ENCODE peak calls at places on chromosomes 7 and 10, in four cellular contexts. R is activated T-cell treated with anti-CD3 and anti-CD28 coated beads for 1 hour, V is lower lobe of right lung, G is NCI-H1092 treated with DMSO at 0.1 percent for 48 hours. N is an unnamed sample.

GRCh38 chr10:100600218-100600617 is 64.5 kb downstream of the HIF1AN start:
- DNase-seq in R (no peak), V (no peak), G (no peak), N (no peak)

GRCh38 chr7:67470256-67470751 is 473.7 kb downstream of the TYW1 start:
- DNase-seq in R (no peak), V (no peak), G (no peak), N (no peak)

GRCh38 chr7:6628045-6628444 is 9.1 kb upstream of the ZNF316 start:
- DNase-seq in R (no peak), V (no peak), G (peak), N (no peak)

GRCh38 chr7:10672186-10672585 is 301.5 kb upstream of the PHF14 start:
- DNase-seq in R (no peak), V (no peak), G (no peak), N (no peak)

GRCh38 chr7:1270181-1270580 is 37.5 kb downstream of the UNCX start:
- DNase-seq in R (no peak), V (peak), G (no peak), N (no peak)

GRCh38 chr7:25788961-25789620 is 362.9 kb upstream of the NFE2L3 start:
- DNase-seq in R (no peak), V (no peak), G (no peak), N (no peak)

GRCh38 chr7:149598721-149599308 is 101.2 kb upstream of the ZNF746 start:
- DNase-seq in R (no peak), V (no peak), G (peak), N (no peak)

GRCh38 chr7:3359011-3359410 is 58.0 kb downstream of the SDK1 start:
- DNase-seq in R (no peak), V (no peak), G (no peak), N (no peak)

GRCh38 chr7:115101199-115101598 is 179.3 kb downstream of the MDFIC start:
- DNase-seq in R (no peak), V (no peak), G (no peak), N (no peak)

GRCh38 chr10:125592897-125593296 is 90.1 kb downstream of the TEX36 start:
- DNase-seq in R (no peak), V (no peak), G (no peak), N (no peak)

GRCh38 chr10:49375611-49376010 is 20.3 kb downstream of the DRGX start:
- DNase-seq in R (no peak), V (no peak), G (no peak), N (no peak)

GRCh38 chr7:37952240-37952639 is 31.8 kb downstream of the EPDR1 start:
- DNase-seq in R (no peak), V (no peak), G (no peak), N (no peak)

GRCh38 chr7:54823776-54824175 is 64.8 kb upstream of the SEC61G start:
- DNase-seq in R (no peak), V (peak), G (no peak), N (no peak)

GRCh38 chr7:106522691-106523090 is 138.3 kb downstream of the CCDC71L start:
- DNase-seq in R (no peak), V (no peak), G (no peak), N (no peak)

GRCh38 chr7:106679153-106679931 is 18.4 kb upstream of the CCDC71L start:
- DNase-seq in R (no peak), V (no peak), G (no peak), N (no peak)

GRCh38 chr7:27248911-27249723 is 6.5 kb downstream of the EVX1 start:
- DNase-seq in R (no peak), V (no peak), G (no peak), N (no peak)

GRCh38 chr10:125639846-125640245 is 43.1 kb downstream of the TEX36 start:
- DNase-seq in R (no peak), V (no peak), G (no peak), N (no peak)

GRCh38 chr7:24604640-24605039 is 31.4 kb downstream of the PALS2 start:
- DNase-seq in R (no peak), V (no peak), G (no peak), N (no peak)

GRCh38 chr10:16986406-16987128 is 143.0 kb downstream of the CUBN start:
- DNase-seq in R (no peak), V (no peak), G (no peak), N (no peak)

GRCh38 chr7:142854505-142855400 is at the start of gene EPHB6:
- DNase-seq in R (peak), V (peak), G (no peak), N (peak)

GRCh38 chr10:130046591-130046990 is 64.0 kb downstream of the C10orf143 start:
- DNase-seq in R (no peak), V (no peak), G (no peak), N (no peak)

GRCh38 chr10:71243756-71244637 is 31.6 kb downstream of the UNC5B start:
- DNase-seq in R (no peak), V (peak), G (no peak), N (no peak)

GRCh38 chr7:95398155-95398940 is 2.2 kb upstream of the PON3 start:
- DNase-seq in R (no peak), V (no peak), G (no peak), N (no peak)

GRCh38 chr7:25854608-25855497 is 297.1 kb upstream of the NFE2L3 start:
- DNase-seq in R (no peak), V (no peak), G (peak), N (no peak)

GRCh38 chr7:149070372-149071140 is 20.0 kb downstream of the ZNF786 start:
- DNase-seq in R (no peak), V (no peak), G (no peak), N (no peak)

N was measured in T follicular helper cell.